ENCODE peak calls at places on chromosomes 12 and 14, in six cellular contexts. Z, T, F, C, Y and Q are unnamed samples.

GRCh38 chr12:113299619-113300237 is 35.2 kb downstream of the SLC8B1 start:
- DNase-seq in Z (peak), T (peak), F (peak), C (no peak), Y (no peak), Q (no peak)

GRCh38 chr14:100810861-100811461 is 15.0 kb upstream of the MEG3 start:
- DNase-seq in Z (peak), T (no peak), F (no peak), C (no peak), Y (no peak), Q (no peak)

GRCh38 chr14:97021571-97022171 is 224.5 kb downstream of the VRK1 start:
- DNase-seq in Z (no peak), T (no peak), F (no peak), C (no peak), Y (no peak), Q (no peak)

GRCh38 chr12:116456683-116457082 is 102.5 kb upstream of the MAP1LC3B2 start:
- DNase-seq in Z (peak), T (peak), F (no peak), C (no peak), Y (no peak), Q (no peak)

GRCh38 chr12:60123443-60124000 is 527.7 kb downstream of the SLC16A7 start:
- DNase-seq in Z (peak), T (no peak), F (peak), C (no peak), Y (no peak), Q (no peak)

GRCh38 chr14:95770777-95771176 is 56.9 kb upstream of the TCL1A start:
- DNase-seq in Z (no peak), T (no peak), F (no peak), C (no peak), Y (no peak), Q (no peak)

GRCh38 chr12:4266990-4267389 is 6.6 kb upstream of the CCND2 start:
- DNase-seq in Z (no peak), T (no peak), F (no peak), C (no peak), Y (no peak), Q (no peak)

GRCh38 chr14:20350860-20351259 is 7.4 kb downstream of the PARP2 start:
- DNase-seq in Z (peak), T (no peak), F (peak), C (no peak), Y (no peak), Q (no peak)

GRCh38 chr12:22115711-22116110 is 69.7 kb downstream of the CMAS start:
- DNase-seq in Z (no peak), T (no peak), F (no peak), C (no peak), Y (no peak), Q (no peak)

GRCh38 chr12:1760566-1761382 is 59.6 kb upstream of the LRTM2 start:
- DNase-seq in Z (peak), T (no peak), F (peak), C (no peak), Y (no peak), Q (no peak)

GRCh38 chr14:28577711-28578131 is 188.9 kb upstream of the FOXG1 start:
- DNase-seq in Z (peak), T (no peak), F (peak), C (no peak), Y (no peak), Q (no peak)

GRCh38 chr12:131990066-131990979 is 40.6 kb downstream of the EP400 start:
- DNase-seq in Z (no peak), T (no peak), F (peak), C (no peak), Y (no peak), Q (no peak)

GRCh38 chr14:91714805-91715204 is 17.1 kb downstream of the CATSPERB start:
- DNase-seq in Z (no peak), T (no peak), F (no peak), C (no peak), Y (no peak), Q (no peak)

GRCh38 chr14:22390824-22391461 is 198.1 kb downstream of the DAD1 start:
- DNase-seq in Z (no peak), T (no peak), F (no peak), C (peak), Y (no peak), Q (no peak)

GRCh38 chr12:28313631-28314030 is 123.4 kb downstream of the CCDC91 start:
- DNase-seq in Z (peak), T (no peak), F (peak), C (no peak), Y (no peak), Q (no peak)

GRCh38 chr14:54600685-54601084 is 33.8 kb downstream of the SAMD4A start:
- DNase-seq in Z (peak), T (no peak), F (peak), C (no peak), Y (no peak), Q (no peak)

GRCh38 chr12:42985506-42985905 is 396.0 kb upstream of the PRICKLE1 start:
- DNase-seq in Z (peak), T (no peak), F (peak), C (no peak), Y (no peak), Q (no peak)

GRCh38 chr14:24071144-24071697 is at the start of gene CPNE6:
- DNase-seq in Z (no peak), T (no peak), F (no peak), C (no peak), Y (no peak), Q (no peak)

GRCh38 chr14:91388551-91388975 is 29.1 kb downstream of the CCDC88C start:
- DNase-seq in Z (no peak), T (peak), F (no peak), C (peak), Y (no peak), Q (no peak)

GRCh38 chr14:91290986-91291385 is 46.5 kb upstream of the GPR68 start:
- DNase-seq in Z (no peak), T (no peak), F (no peak), C (no peak), Y (no peak), Q (no peak)

GRCh38 chr12:47808574-47809380 is 10.9 kb downstream of the HDAC7 start:
- DNase-seq in Z (no peak), T (no peak), F (no peak), C (no peak), Y (no peak), Q (no peak)

GRCh38 chr14:97053941-97054340 is 256.8 kb downstream of the VRK1 start:
- DNase-seq in Z (no peak), T (no peak), F (no peak), C (no peak), Y (no peak), Q (no peak)

DNA sequence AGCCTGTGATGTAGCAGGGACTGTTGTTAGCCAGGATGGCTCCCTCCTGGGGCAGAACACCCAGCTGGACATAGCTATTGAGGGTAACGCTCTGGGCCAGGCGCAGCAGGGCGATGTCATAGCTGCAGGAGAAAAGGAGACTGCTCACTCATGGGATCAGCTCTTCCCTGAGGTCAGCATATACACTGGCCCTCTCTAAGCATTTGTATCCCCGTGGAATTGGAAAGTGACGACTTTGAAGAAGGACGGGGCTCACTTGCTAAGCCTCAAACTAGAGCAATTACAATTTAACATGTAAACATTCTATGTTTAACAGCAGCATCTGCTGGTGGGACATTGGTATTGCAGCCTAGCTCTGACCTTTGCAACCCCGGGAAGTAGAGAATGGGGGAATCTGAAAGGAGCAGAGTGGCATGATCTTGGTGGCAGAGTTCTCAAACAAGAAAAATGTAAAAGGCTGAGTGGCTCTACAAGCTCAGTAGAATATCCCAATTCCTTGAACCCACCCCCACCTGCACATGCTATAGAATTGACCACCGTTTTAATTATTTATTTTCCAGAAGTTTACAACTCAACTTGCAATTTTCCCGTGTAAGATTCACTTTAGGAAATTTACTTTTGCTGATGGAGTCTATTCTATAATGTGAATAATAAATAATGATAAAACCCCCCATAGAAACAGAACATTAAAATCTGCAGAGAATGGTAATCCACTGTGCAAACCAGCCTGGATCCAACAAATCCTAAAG is 5.0 kb downstream of the CELA1 start:
- DNase-seq in Z (peak), T (peak), F (peak), C (peak), Y (peak), Q (peak)
- TF ChIP-seq CTCF in Z (peak), T (peak), F (peak), C (peak), Y (peak), Q (peak)

GRCh38 chr14:77151918-77152588 is 10.5 kb upstream of the ZDHHC22 start:
- DNase-seq in Z (peak), T (no peak), F (peak), C (peak), Y (no peak), Q (no peak)

GRCh38 chr14:77148510-77149231 is 7.1 kb upstream of the ZDHHC22 start:
- DNase-seq in Z (no peak), T (no peak), F (no peak), C (no peak), Y (no peak), Q (no peak)

GRCh38 chr14:77153802-77154201 is 12.2 kb upstream of the ZDHHC22 start:
- DNase-seq in Z (no peak), T (no peak), F (no peak), C (no peak), Y (no peak), Q (no peak)

GRCh38 chr14:77154421-77154820 is 12.8 kb upstream of the ZDHHC22 start:
- DNase-seq in Z (no peak), T (no peak), F (no peak), C (no peak), Y (no peak), Q (no peak)

DNA sequence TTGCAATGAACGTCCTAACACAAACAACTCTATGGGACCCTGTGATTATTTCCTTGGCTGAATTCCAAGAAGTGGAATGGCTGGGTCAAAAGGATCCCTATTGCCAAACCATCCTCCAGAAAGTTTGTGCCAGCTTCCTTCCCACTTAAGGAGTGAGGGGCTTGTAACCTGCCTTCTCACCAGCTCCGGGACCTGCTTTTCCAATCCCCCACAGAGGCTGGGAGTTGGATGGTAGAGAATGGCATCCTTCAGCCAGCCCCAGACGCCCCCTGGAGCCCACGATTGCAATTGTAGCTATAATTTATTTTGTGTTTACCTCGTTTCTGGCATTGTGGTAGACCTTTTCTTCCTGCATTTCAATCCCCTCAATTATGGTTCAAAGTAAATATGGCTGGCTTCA is 9.7 kb upstream of the ZDHHC22 start:
- DNase-seq in Z (peak), T (no peak), F (peak), C (no peak), Y (no peak), Q (peak)
- TF ChIP-seq CTCF in Z (peak), T (peak), F (peak), C (peak), Y (peak), Q (peak)

GRCh38 chr12:100982511-100983183 is 188.1 kb downstream of the ANO4 start:
- DNase-seq in Z (no peak), T (no peak), F (no peak), C (no peak), Y (no peak), Q (no peak)

GRCh38 chr12:100984821-100985220 is 190.2 kb downstream of the ANO4 start:
- DNase-seq in Z (no peak), T (no peak), F (no peak), C (no peak), Y (no peak), Q (no peak)

GRCh38 chr12:100988278-100988625 is 193.7 kb downstream of the ANO4 start:
- DNase-seq in Z (no peak), T (no peak), F (no peak), C (no peak), Y (no peak), Q (no peak)

GRCh38 chr12:100987552-100988277 is 193.1 kb downstream of the ANO4 start:
- DNase-seq in Z (peak), T (no peak), F (peak), C (peak), Y (peak), Q (peak)

GRCh38 chr12:100986595-100987547 is 192.3 kb downstream of the ANO4 start:
- DNase-seq in Z (peak), T (no peak), F (peak), C (no peak), Y (no peak), Q (no peak)
- TF ChIP-seq CTCF in Z (no peak), T (no peak), F (no peak), C (no peak), Y (no peak), Q (no peak)

GRCh38 chr14:32702571-32702970 is 236.1 kb upstream of the NPAS3 start:
- DNase-seq in Z (peak), T (peak), F (no peak), C (peak), Y (no peak), Q (peak)

GRCh38 chr14:32702088-32702487 is 236.6 kb upstream of the NPAS3 start:
- DNase-seq in Z (no peak), T (no peak), F (no peak), C (no peak), Y (no peak), Q (no peak)

GRCh38 chr14:32698831-32699230 is 239.8 kb upstream of the NPAS3 start:
- DNase-seq in Z (no peak), T (no peak), F (no peak), C (no peak), Y (no peak), Q (no peak)

GRCh38 chr14:32703246-32703645 is 235.4 kb upstream of the NPAS3 start:
- DNase-seq in Z (peak), T (no peak), F (peak), C (no peak), Y (no peak), Q (no peak)

GRCh38 chr14:32701475-32701874 is 237.2 kb upstream of the NPAS3 start:
- DNase-seq in Z (no peak), T (no peak), F (no peak), C (no peak), Y (no peak), Q (no peak)
- TF ChIP-seq CTCF in Z (no peak), T (no peak), F (no peak), C (no peak), Y (no peak), Q (no peak)

GRCh38 chr12:53985900-53986685 is 1.1 kb downstream of the HOXC10 start:
- DNase-seq in Z (no peak), T (peak), F (no peak), C (peak), Y (no peak), Q (no peak)
- TF ChIP-seq CTCF in Z (no peak), T (no peak), F (no peak), C (no peak), Y (no peak), Q (no peak)

DNA sequence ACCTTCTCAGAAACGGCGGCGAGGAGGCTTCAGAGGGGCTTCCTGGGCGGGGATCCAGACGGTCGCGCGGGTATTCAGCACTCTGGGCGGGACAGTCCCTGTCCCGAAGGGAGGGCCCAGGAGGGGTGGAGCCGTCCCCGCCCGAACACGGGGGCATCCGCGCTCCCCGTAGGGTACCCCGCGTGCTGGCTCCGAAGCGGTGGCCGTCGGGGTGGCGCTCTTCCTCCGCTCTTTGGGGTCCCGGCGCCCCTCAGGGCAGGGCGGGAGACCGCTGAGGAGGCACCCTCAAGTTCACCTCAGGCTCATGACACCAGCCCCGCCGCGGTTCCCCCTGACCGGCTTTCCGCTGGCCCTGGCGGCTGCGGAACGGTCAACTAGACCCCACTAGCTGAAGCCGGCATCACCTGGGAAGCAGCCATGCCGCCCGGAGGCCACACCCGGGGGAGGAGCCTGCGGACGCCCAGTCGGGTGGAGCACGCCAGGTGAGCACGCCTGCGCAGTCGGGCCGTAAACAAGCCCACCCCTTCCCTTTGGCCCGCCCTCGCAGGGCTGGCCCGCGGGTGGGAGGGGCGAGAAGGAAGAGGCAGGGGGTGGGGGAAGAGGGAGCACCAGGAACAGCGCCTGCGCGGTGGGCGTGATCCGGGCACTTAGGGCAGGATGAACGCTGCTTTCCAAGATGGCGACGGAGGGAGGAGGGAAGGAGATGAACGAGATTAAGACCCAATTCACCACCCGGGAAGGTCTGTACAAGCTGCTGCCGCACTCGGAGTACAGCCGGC is at the start of gene WDR20:
- DNase-seq in Z (peak), T (peak), F (peak), C (peak), Y (peak), Q (peak)
- TF ChIP-seq CTCF in Z (no peak), T (no peak), F (no peak), C (no peak), Y (no peak), Q (no peak)

GRCh38 chr12:13347241-13348043 is 150.9 kb downstream of the EMP1 start:
- DNase-seq in Z (peak), T (no peak), F (peak), C (no peak), Y (no peak), Q (no peak)
- TF ChIP-seq CTCF in Z (no peak), T (no peak), F (peak), C (no peak), Y (no peak), Q (no peak)

GRCh38 chr14:74491952-74492351 is 1.2 kb downstream of the NPC2 start:
- DNase-seq in Z (peak), T (no peak), F (peak), C (no peak), Y (no peak), Q (no peak)
- TF ChIP-seq CTCF in Z (no peak), T (peak), F (peak), C (peak), Y (peak), Q (peak)

DNA sequence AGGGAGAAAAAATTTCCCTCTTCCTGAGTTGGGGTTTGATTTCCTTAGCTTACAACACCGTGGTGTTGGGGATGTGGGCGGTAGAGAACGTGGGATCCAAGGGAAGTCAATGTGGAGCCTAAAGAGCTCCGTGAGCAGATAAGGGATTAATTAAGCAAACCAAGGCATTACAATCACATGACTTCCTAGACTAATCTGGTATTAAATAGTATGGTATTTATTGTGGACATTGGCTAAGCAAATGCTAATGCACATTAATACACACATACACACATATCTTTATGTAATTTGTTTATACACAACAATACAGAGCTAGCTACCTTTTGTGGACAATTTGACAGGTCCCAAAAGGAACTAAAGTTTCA is 791 bp upstream of the RNF41 start:
- DNase-seq in Z (no peak), T (no peak), F (no peak), C (no peak), Y (no peak), Q (no peak)
- TF ChIP-seq CTCF in Z (no peak), T (no peak), F (no peak), C (no peak), Y (no peak), Q (no peak)

GRCh38 chr14:49853158-49853477 is 530 bp upstream of the NEMF start:
- DNase-seq in Z (no peak), T (no peak), F (no peak), C (no peak), Y (no peak), Q (no peak)
- TF ChIP-seq CTCF in Z (no peak), T (no peak), F (no peak), C (peak), Y (peak), Q (no peak)